ENCODE peak calls at places on chromosomes 3 and 15, in four cellular contexts. F, I, N and Q are unnamed samples.

GRCh38 chr15:20341901-20342605 is 199.5 kb downstream of the GOLGA6L6 start:
- DNase-seq in I (peak), N (no peak), F (no peak), Q (no peak)

GRCh38 chr15:85463976-85464375 is 83.6 kb downstream of the AKAP13 start:
- DNase-seq in N (no peak), F (no peak), I (no peak), Q (no peak)

GRCh38 chr15:78933187-78934062 is 11.4 kb downstream of the CTSH start:
- DNase-seq in F (no peak), N (no peak), I (no peak), Q (no peak)

GRCh38 chr3:183306798-183307671 is 54.0 kb downstream of the B3GNT5 start:
- DNase-seq in I (no peak), F (peak), N (peak), Q (peak)

GRCh38 chr3:29057326-29057725 is 223.5 kb upstream of the RBMS3 start:
- DNase-seq in I (peak), F (peak), N (peak), Q (peak)

GRCh38 chr15:42775431-42775830 is 38.5 kb upstream of the CDAN1 start:
- DNase-seq in I (no peak), F (no peak), N (no peak), Q (no peak)

GRCh38 chr3:195195321-195196209 is 75.4 kb downstream of the XXYLT1 start:
- DNase-seq in I (peak), N (no peak), F (no peak), Q (peak)

GRCh38 chr3:58151637-58152036 is 59.1 kb downstream of the DNASE1L3 start:
- DNase-seq in I (no peak), N (no peak), F (no peak), Q (no peak)

GRCh38 chr15:77959094-77959879 is 118.2 kb downstream of the TBC1D2B start:
- DNase-seq in I (peak), F (peak), N (peak), Q (peak)

GRCh38 chr15:66145242-66146182 is 108.0 kb downstream of the MEGF11 start:
- DNase-seq in I (no peak), F (no peak), N (no peak), Q (no peak)

GRCh38 chr3:161221881-161222600 is 930 bp downstream of the NMD3 start:
- DNase-seq in F (peak), I (no peak), N (peak), Q (peak)

GRCh38 chr15:93044301-93045190 is 44.5 kb downstream of the RGMA start:
- DNase-seq in F (no peak), I (no peak), N (no peak), Q (no peak)

GRCh38 chr15:82812994-82813393 is 3.6 kb downstream of the WHAMM start:
- DNase-seq in F (no peak), I (no peak), N (no peak), Q (no peak)

GRCh38 chr3:114242947-114243346 is 5.6 kb upstream of the ZNF80 start:
- DNase-seq in I (no peak), N (no peak), F (no peak), Q (no peak)

GRCh38 chr3:111851511-111851954 is 7.5 kb upstream of the PHLDB2 start:
- DNase-seq in N (peak), I (no peak), F (peak), Q (peak)

GRCh38 chr3:190644766-190645165 is 130.9 kb downstream of the IL1RAP start:
- DNase-seq in I (no peak), N (peak), F (peak), Q (no peak)

GRCh38 chr15:72113347-72114031 is 4.5 kb downstream of the MYO9A start:
- DNase-seq in I (no peak), N (no peak), F (peak), Q (no peak)

GRCh38 chr15:90291679-90292356 is 26.3 kb downstream of the NGRN start:
- DNase-seq in N (no peak), F (no peak), I (peak), Q (peak)

GRCh38 chr3:51719413-51720025 is 12.7 kb downstream of the GRM2 start:
- DNase-seq in F (no peak), N (no peak), I (no peak), Q (no peak)

GRCh38 chr15:75349851-75350588 is 3.2 kb downstream of the NEIL1 start:
- DNase-seq in F (no peak), N (no peak), I (peak), Q (no peak)

GRCh38 chr3:117754841-117755240 is 1045.3 kb downstream of the TUSC7 start:
- DNase-seq in I (no peak), F (no peak), N (no peak), Q (no peak)
- H3K9ac ChIP-seq in I (no peak), F (no peak), N (no peak), Q (no peak)

DNA sequence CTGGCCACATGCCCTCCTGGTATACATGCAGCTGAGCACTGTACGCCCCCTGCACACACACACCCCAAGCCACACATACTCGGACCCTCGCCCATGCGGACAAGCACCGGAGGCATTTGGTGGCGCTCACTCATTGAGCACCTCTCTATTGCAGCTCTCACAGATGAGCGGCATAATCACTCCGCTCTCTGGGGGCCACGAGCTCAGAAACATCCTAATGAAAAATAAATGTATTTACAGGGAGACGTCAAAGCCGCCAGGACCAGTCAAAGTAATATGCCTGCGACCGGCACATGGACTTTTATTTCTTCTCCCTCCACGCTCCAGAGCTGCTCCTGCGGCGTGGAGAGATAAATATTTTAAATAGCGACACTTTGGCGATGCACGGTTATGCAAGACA is 48.3 kb downstream of the CACNA2D2 start:
- DNase-seq in F (no peak), I (no peak), N (no peak), Q (no peak)
- H3K9ac ChIP-seq in F (no peak), I (no peak), N (no peak), Q (peak)

GRCh38 chr3:62453448-62453847 is 80.1 kb upstream of the FEZF2 start:
- DNase-seq in I (no peak), F (no peak), N (no peak), Q (no peak)

GRCh38 chr3:62446337-62446940 is 73.1 kb upstream of the FEZF2 start:
- DNase-seq in I (no peak), N (no peak), F (no peak), Q (no peak)

GRCh38 chr3:62451211-62451892 is 78.0 kb upstream of the FEZF2 start:
- DNase-seq in F (no peak), I (no peak), N (no peak), Q (no peak)
- H3K9ac ChIP-seq in F (no peak), I (no peak), N (no peak), Q (no peak)

GRCh38 chr3:124999897-125000296 is 55.9 kb downstream of the HEG1 start:
- DNase-seq in F (no peak), N (no peak), I (no peak), Q (no peak)
- H3K9ac ChIP-seq in F (no peak), N (no peak), I (no peak), Q (no peak)

GRCh38 chr3:188294823-188295487 is 141.0 kb downstream of the LPP start:
- DNase-seq in F (peak), N (peak), I (no peak), Q (peak)

GRCh38 chr3:188298585-188298984 is 144.6 kb downstream of the LPP start:
- DNase-seq in I (no peak), F (no peak), N (no peak), Q (no peak)

GRCh38 chr3:188296761-188297689 is 143.1 kb downstream of the LPP start:
- DNase-seq in N (peak), F (peak), I (no peak), Q (no peak)

GRCh38 chr3:188294113-188294512 is 140.2 kb downstream of the LPP start:
- DNase-seq in N (peak), F (no peak), I (no peak), Q (no peak)

DNA sequence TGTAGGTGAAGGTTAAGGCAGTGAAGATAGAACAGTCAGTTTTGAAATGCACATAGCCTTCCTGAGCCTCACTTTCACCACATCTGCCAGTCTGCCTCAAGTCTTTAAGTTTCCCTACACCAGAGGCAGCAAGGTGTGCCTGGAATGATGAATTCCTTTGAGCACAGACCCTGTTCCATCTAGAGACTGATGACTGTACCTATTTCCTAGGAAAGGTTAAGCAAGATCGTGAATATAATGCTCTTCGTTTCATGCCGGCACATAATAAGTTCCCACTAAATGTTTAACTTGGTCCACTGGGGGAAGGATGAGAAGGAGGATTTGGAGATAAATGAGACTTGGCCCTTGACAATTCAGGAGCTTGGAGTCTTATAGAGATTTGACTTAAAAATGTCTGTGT is 141.9 kb downstream of the LPP start:
- DNase-seq in I (no peak), N (no peak), F (no peak), Q (no peak)
- H3K9ac ChIP-seq in I (no peak), N (no peak), F (no peak), Q (no peak)